ENCODE peak calls at places on chromosomes 1 and 21, in five cellular contexts. G is nephron progenitor cell; Q is GM23248; E is CD4-positive, CD25-positive, alpha-beta regulatory T cell; B is Kasumi-1. H is an unnamed sample.

GRCh38 chr1:86703696-86704455 is 500 bp upstream of the SH3GLB1 start:
- DNase-seq in G (no peak), B (peak), E (no peak), Q (peak), H (no peak)

GRCh38 chr1:18256318-18257235 is 149.0 kb downstream of the IGSF21 start:
- DNase-seq in G (peak), B (peak), E (no peak), Q (peak), H (no peak)

GRCh38 chr1:183318433-183318832 is 99.7 kb downstream of the NMNAT2 start:
- DNase-seq in E (no peak), Q (peak), B (no peak), G (peak), H (no peak)

GRCh38 chr1:11013160-11013531 is 692 bp downstream of the TARDBP start:
- DNase-seq in G (no peak), E (no peak), Q (peak), B (no peak), H (no peak)

GRCh38 chr1:55049914-55050278 is 10.5 kb downstream of the PCSK9 start:
- DNase-seq in E (no peak), Q (no peak), B (no peak), G (no peak), H (no peak)

GRCh38 chr1:228258486-228258885 is 50.6 kb downstream of the OBSCN start:
- DNase-seq in Q (no peak), E (no peak), G (no peak), B (no peak), H (no peak)

GRCh38 chr21:25584833-25585232 is 22.4 kb downstream of the MRPL39 start:
- DNase-seq in B (no peak), E (no peak), Q (no peak), G (no peak), H (no peak)

GRCh38 chr1:81550753-81551152 is 250.0 kb upstream of the ADGRL2 start:
- DNase-seq in G (no peak), B (no peak), E (no peak), Q (no peak), H (no peak)

GRCh38 chr1:150233359-150234308 is 2.3 kb downstream of the ANP32E start:
- DNase-seq in G (no peak), E (peak), B (peak), Q (peak), H (peak)

GRCh38 chr1:15431571-15431948 is 6.7 kb upstream of the CTRC start:
- DNase-seq in Q (no peak), E (no peak), G (no peak), B (no peak), H (no peak)

GRCh38 chr1:17438176-17438976 is 1.1 kb downstream of the RCC2 start:
- DNase-seq in G (peak), B (peak), Q (peak), E (peak), H (peak)

GRCh38 chr1:218362418-218363076 is 17.4 kb downstream of the TGFB2 start:
- DNase-seq in E (no peak), G (no peak), Q (no peak), B (no peak), H (no peak)

GRCh38 chr1:98794196-98794886 is 132.8 kb downstream of the SNX7 start:
- DNase-seq in E (peak), B (peak), Q (peak), G (peak), H (peak)

GRCh38 chr1:231626951-231627614 is 493 bp downstream of the DISC1 start:
- DNase-seq in E (peak), B (peak), G (peak), Q (peak), H (peak)

GRCh38 chr1:243598433-243598832 is 251.6 kb downstream of the AKT3 start:
- DNase-seq in B (peak), Q (peak), G (no peak), E (peak), H (peak)

GRCh38 chr1:29324771-29325351 is 88.5 kb downstream of the PTPRU start:
- DNase-seq in G (peak), E (no peak), B (no peak), Q (no peak), H (no peak)

H was measured in immature natural killer cell.